ENCODE peak calls at places on chromosomes 3 and 15, in four cellular contexts. U, Z, N and W are unnamed samples.
A peak's percentile ranks its signal among the peaks of the same experiment; 100 is the strongest.

GRCh38 chr3:14894085-14894484 is 53.3 kb upstream of the NR2C2 start:
- DNase-seq in N (no peak), Z (no peak), U (no peak), W (no peak)

GRCh38 chr3:32813180-32813579 is 4.6 kb upstream of the TRIM71 start:
- DNase-seq in Z (no peak), U (no peak), N (peak; percentile 7), W (peak; percentile 89)

GRCh38 chr3:119500265-119500664 is 1.9 kb downstream of the TIMMDC1 start:
- DNase-seq in U (no peak), Z (no peak), N (no peak), W (no peak)

GRCh38 chr3:123032057-123032456 is 4.5 kb upstream of the SEMA5B start:
- DNase-seq in N (no peak), U (no peak), Z (no peak), W (no peak)

GRCh38 chr3:115074502-115074901 is 72.6 kb downstream of the ZBTB20 start:
- DNase-seq in Z (no peak), N (no peak), U (no peak), W (no peak)

GRCh38 chr3:127786358-127787070 is 35.8 kb downstream of the MGLL start:
- DNase-seq in N (no peak), U (no peak), Z (no peak), W (no peak)

GRCh38 chr3:47163023-47163989 is 607 bp downstream of the SETD2 start:
- DNase-seq in U (peak; percentile 62), Z (peak; percentile 56), N (no peak), W (peak; percentile 71)

GRCh38 chr3:78941587-78941986 is 826.2 kb downstream of the ROBO1 start:
- DNase-seq in U (no peak), Z (no peak), N (no peak), W (no peak)

GRCh38 chr3:194134231-194134756 is 1.7 kb upstream of the HES1 start:
- DNase-seq in N (no peak), Z (peak; percentile 75), U (no peak), W (no peak)

GRCh38 chr3:128486692-128487537 is 6.1 kb downstream of the GATA2 start:
- DNase-seq in N (no peak), U (no peak), Z (peak; percentile 57), W (no peak)

GRCh38 chr15:66865622-66866611 is 163.9 kb downstream of the SMAD6 start:
- DNase-seq in U (no peak), Z (no peak), N (peak; percentile 41), W (no peak)

GRCh38 chr3:23113455-23114171 is 89.5 kb upstream of the UBE2E2 start:
- DNase-seq in U (no peak), Z (no peak), N (no peak), W (no peak)

GRCh38 chr15:99019558-99020540 is 12.3 kb upstream of the PGPEP1L start:
- DNase-seq in N (no peak), U (no peak), Z (no peak), W (peak; percentile 21)

GRCh38 chr3:190131329-190131728 is 10.6 kb upstream of the P3H2 start:
- DNase-seq in N (no peak), U (no peak), Z (no peak), W (no peak)

GRCh38 chr3:129068291-129068886 is 7.8 kb downstream of the GP9 start:
- DNase-seq in Z (no peak), U (no peak), N (no peak), W (no peak)

GRCh38 chr3:116019254-116019763 is 396.0 kb downstream of the GAP43 start:
- DNase-seq in Z (peak; percentile 51), N (no peak), U (no peak), W (no peak)

GRCh38 chr15:40844543-40844981 is 714 bp downstream of the SPINT1 start:
- DNase-seq in N (no peak), U (peak; percentile 58), Z (no peak), W (no peak)

GRCh38 chr15:57237282-57237642 is 139.0 kb upstream of the CGNL1 start:
- DNase-seq in Z (no peak), U (no peak), N (no peak), W (no peak)

GRCh38 chr3:157916672-157917071 is 189.5 kb downstream of the SHOX2 start:
- DNase-seq in U (no peak), Z (no peak), N (no peak), W (no peak)

GRCh38 chr15:84929795-84930371 is 45.4 kb downstream of the SLC28A1 start:
- DNase-seq in N (no peak), Z (peak; percentile 86), U (no peak), W (peak; percentile 90)

GRCh38 chr15:90910441-90911301 is 7.6 kb downstream of the MAN2A2 start:
- DNase-seq in U (no peak), N (no peak), Z (no peak), W (no peak)

GRCh38 chr15:44034933-44035624 is 160.0 kb downstream of the FRMD5 start:
- DNase-seq in N (no peak), U (no peak), Z (no peak), W (no peak)

GRCh38 chr15:83365370-83365938 is 81.0 kb upstream of the BNC1 start:
- DNase-seq in Z (no peak), U (peak; percentile 67), N (no peak), W (no peak)

GRCh38 chr3:122977645-122978466 is 49.7 kb downstream of the SEMA5B start:
- DNase-seq in U (peak; percentile 39), Z (no peak), N (no peak), W (peak; percentile 73)

GRCh38 chr15:48395532-48396011 is 64.3 kb downstream of the DUT start:
- DNase-seq in U (no peak), Z (no peak), N (no peak), W (no peak)

GRCh38 chr3:139202226-139202958 is 141.4 kb upstream of the MRPS22 start:
- DNase-seq in U (peak; percentile 73), Z (peak; percentile 80), N (no peak), W (peak; percentile 46)

GRCh38 chr15:72365844-72366243 is 10.0 kb downstream of the HEXA start:
- DNase-seq in U (no peak), Z (no peak), N (peak; percentile 68), W (no peak)

GRCh38 chr15:65841121-65841930 is 28.0 kb upstream of the RAB11A start:
- DNase-seq in N (no peak), Z (peak; percentile 52), U (no peak), W (no peak)

GRCh38 chr3:144497452-144497851 is 525.8 kb downstream of the DIPK2A start:
- DNase-seq in N (no peak), U (no peak), Z (no peak), W (no peak)

GRCh38 chr3:129276385-129276784 is 2.3 kb upstream of the HMCES start:
- DNase-seq in Z (no peak), U (no peak), N (peak; percentile 85), W (no peak)

GRCh38 chr15:63463030-63463429 is 41.4 kb upstream of the USP3 start:
- DNase-seq in N (no peak), U (no peak), Z (no peak), W (no peak)

GRCh38 chr3:20008646-20009045 is 3.4 kb downstream of the PP2D1 start:
- DNase-seq in Z (peak; percentile 28), N (no peak), U (no peak), W (no peak)

GRCh38 chr3:71580636-71581215 is 2.8 kb downstream of the FOXP1 start:
- DNase-seq in N (no peak), Z (no peak), U (no peak), W (no peak)

GRCh38 chr3:23183731-23184130 is 19.4 kb upstream of the UBE2E2 start:
- DNase-seq in Z (peak; percentile 17), N (no peak), U (peak; percentile 50), W (peak; percentile 43)

GRCh38 chr3:10386121-10386520 is 65.2 kb upstream of the SEC13 start:
- DNase-seq in N (no peak), Z (no peak), U (no peak), W (no peak)

GRCh38 chr3:153195480-153195879 is 33.5 kb downstream of the RAP2B start:
- DNase-seq in N (no peak), Z (peak; percentile 34), U (no peak), W (no peak)

GRCh38 chr3:42519568-42519962 is 17.1 kb downstream of the VIPR1 start:
- DNase-seq in N (no peak), Z (no peak), U (no peak), W (no peak)

GRCh38 chr3:42517143-42517542 is 14.7 kb downstream of the VIPR1 start:
- DNase-seq in Z (no peak), U (no peak), N (no peak), W (no peak)

GRCh38 chr3:42518800-42519567 is 16.5 kb downstream of the VIPR1 start:
- DNase-seq in Z (peak; percentile 59), U (peak; percentile 80), N (no peak), W (no peak)

GRCh38 chr3:42520336-42520735 is 17.9 kb downstream of the VIPR1 start:
- DNase-seq in Z (no peak), U (no peak), N (no peak), W (no peak)

GRCh38 chr3:42520906-42521305 is 18.5 kb downstream of the VIPR1 start:
- DNase-seq in Z (no peak), U (no peak), N (no peak), W (no peak)
- TF ChIP-seq TCF7 in Z (no peak), U (no peak), N (no peak), W (no peak)

GRCh38 chr15:41882689-41883483 is 11.0 kb downstream of the SPTBN5 start:
- DNase-seq in U (no peak), N (no peak), Z (no peak), W (no peak)
- TF ChIP-seq TCF7 in U (no peak), N (no peak), Z (no peak), W (no peak)

DNA sequence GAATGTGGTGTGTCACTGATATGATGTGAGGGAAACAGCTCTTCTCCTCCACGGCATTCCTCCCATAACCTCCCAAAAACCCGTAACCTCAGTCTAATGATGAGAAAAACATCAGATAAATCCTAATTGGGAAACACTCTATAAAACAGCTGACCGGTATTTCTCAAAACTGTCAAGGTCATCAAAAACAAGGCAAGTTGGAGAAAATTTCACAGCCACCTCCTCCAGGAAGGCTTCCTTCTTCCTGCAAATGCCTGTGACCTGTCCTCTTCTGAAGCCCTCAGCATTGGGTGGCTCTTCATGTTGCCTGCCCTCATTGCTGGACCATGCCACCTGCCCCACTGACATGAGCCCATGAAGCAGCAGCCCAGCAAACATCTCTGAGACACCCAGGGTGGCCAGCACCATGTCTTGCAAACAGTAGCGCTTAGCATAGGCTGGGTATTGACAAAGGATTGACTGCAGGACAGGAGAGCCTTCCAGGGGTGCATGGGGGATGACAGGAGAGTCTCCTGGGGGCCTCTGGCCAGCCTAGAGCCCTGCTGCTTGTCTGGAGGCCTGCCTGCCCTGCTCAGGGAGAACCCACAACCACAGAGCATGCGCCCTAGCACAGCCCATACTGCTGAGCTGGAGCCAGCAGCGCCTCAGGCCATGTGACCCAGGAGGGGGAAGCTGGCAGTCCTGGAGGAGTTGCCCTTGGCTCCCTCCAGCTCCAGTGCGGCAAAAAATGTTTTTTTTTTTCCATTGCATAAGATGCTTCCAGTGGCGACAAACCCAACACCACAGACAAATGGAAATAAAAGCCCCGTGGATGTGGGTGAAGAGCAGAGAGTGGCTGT is 49.7 kb downstream of the XXYLT1 start:
- DNase-seq in Z (no peak), N (no peak), U (no peak), W (no peak)
- TF ChIP-seq TCF7 in Z (no peak), N (no peak), U (no peak), W (no peak)

GRCh38 chr3:24492971-24493551 is 1.6 kb downstream of the THRB start:
- DNase-seq in N (no peak), U (no peak), Z (no peak), W (no peak)

GRCh38 chr3:24495334-24495994 is 814 bp upstream of the THRB start:
- DNase-seq in U (peak; percentile 67), N (no peak), Z (peak; percentile 80), W (peak; percentile 56)

GRCh38 chr3:24493951-24494615 is 567 bp downstream of the THRB start:
- DNase-seq in U (peak; percentile 52), Z (peak; percentile 66), N (no peak), W (peak; percentile 71)

GRCh38 chr3:24496529-24497482 is 2.2 kb upstream of the THRB start:
- DNase-seq in Z (peak; percentile 92), N (no peak), U (peak; percentile 79), W (peak; percentile 82)

GRCh38 chr3:24494616-24495333 is at the start of gene THRB:
- DNase-seq in Z (peak; percentile 85), U (peak; percentile 77), N (no peak), W (peak; percentile 56)
- TF ChIP-seq TCF7 in Z (no peak), U (no peak), N (no peak), W (no peak)